ENCODE peak calls at places on chromosome 17, in seven cellular contexts. H is progenitor cell of endocrine pancreas, Z is left ventricle myocardium superior, M is T-helper 1 cell, N is HT1080, F is K562, X is RWPE1. S is an unnamed sample.

GRCh38 chr17:40065041-40065770 is 2.4 kb downstream of the THRA start:
- DNase-seq in H (no peak), Z (peak; percentile 49), M (no peak), N (peak; percentile 40), F (no peak), X (no peak), S (no peak)

GRCh38 chr17:65370669-65371126 is 190.8 kb downstream of the AXIN2 start:
- DNase-seq in H (no peak), Z (no peak), M (no peak), N (peak; percentile 90), F (no peak), X (no peak), S (no peak)

GRCh38 chr17:38727661-38728220 is 2.4 kb upstream of the CISD3 start:
- DNase-seq in H (no peak), Z (no peak), M (no peak), N (no peak), F (no peak), X (no peak), S (no peak)

GRCh38 chr17:45942284-45942683 is 47.9 kb downstream of the MAPT start:
- DNase-seq in H (no peak), Z (peak; percentile 87), M (no peak), N (peak; percentile 7), F (no peak), X (no peak), S (no peak)

GRCh38 chr17:40371261-40371929 is 6.9 kb upstream of the GJD3 start:
- DNase-seq in H (no peak), Z (no peak), M (no peak), N (peak; percentile 19), F (peak; percentile 62), X (no peak), S (no peak)

GRCh38 chr17:81048827-81049371 is 13.9 kb downstream of the BAIAP2 start:
- DNase-seq in H (no peak), Z (no peak), M (no peak), N (no peak), F (no peak), X (no peak), S (no peak)

GRCh38 chr17:66353937-66354401 is 51.6 kb downstream of the PRKCA start:
- DNase-seq in H (no peak), Z (no peak), M (no peak), N (peak; percentile 13), F (no peak), X (no peak), S (no peak)

GRCh38 chr17:72967963-72968585 is 124.4 kb downstream of the SLC39A11 start:
- DNase-seq in H (no peak), Z (no peak), M (no peak), N (peak; percentile 67), F (no peak), X (no peak), S (no peak)

GRCh38 chr17:15493031-15493750 is 25.8 kb upstream of the CDRT4 start:
- DNase-seq in H (no peak), Z (no peak), M (no peak), N (no peak), F (peak; percentile 23), X (no peak), S (no peak)

GRCh38 chr17:64262422-64263260 is at the start of gene TEX2:
- DNase-seq in H (peak; percentile 39), Z (peak; percentile 82), M (peak; percentile 64), N (peak; percentile 23), F (peak; percentile 62), X (peak; percentile 41), S (no peak)

GRCh38 chr17:77857306-77857555 is 101.3 kb upstream of the TNRC6C start:
- DNase-seq in H (no peak), Z (no peak), M (no peak), N (no peak), F (no peak), X (no peak), S (no peak)

GRCh38 chr17:64081802-64082799 is 47.8 kb downstream of the ERN1 start:
- DNase-seq in H (no peak), Z (no peak), M (peak; percentile 18), N (peak; percentile 76), F (peak; percentile 64), X (peak; percentile 74), S (no peak)

GRCh38 chr17:19883537-19884215 is 15.9 kb upstream of the ULK2 start:
- DNase-seq in H (no peak), Z (no peak), M (no peak), N (no peak), F (no peak), X (no peak), S (no peak)

GRCh38 chr17:39139561-39139960 is 11.9 kb downstream of the PLXDC1 start:
- DNase-seq in H (no peak), Z (peak; percentile 19), M (no peak), N (no peak), F (no peak), X (no peak), S (no peak)

GRCh38 chr17:49575524-49576120 is at the start of gene NXPH3:
- DNase-seq in H (peak; percentile 68), Z (peak; percentile 87), M (peak; percentile 48), N (no peak), F (peak; percentile 83), X (peak; percentile 67), S (no peak)

GRCh38 chr17:12568358-12569251 is 97.1 kb upstream of the MYOCD start:
- DNase-seq in H (no peak), Z (no peak), M (no peak), N (no peak), F (no peak), X (no peak), S (no peak)